ENCODE peak calls at places on chromosomes 5 and 9, in seven cellular contexts. B is endodermal cell; H is lung; A is prostate gland; Z is CD8-positive, alpha-beta T cell; I is GM23338; R is bronchial epithelial cell. E is an unnamed sample.

GRCh38 chr5:172775326-172776234 is 4.6 kb upstream of the DUSP1 start:
- DNase-seq in Z (no peak), H (peak; percentile 95), R (peak; percentile 98), I (no peak), B (no peak), A (peak; percentile 90), E (peak; percentile 96)

GRCh38 chr5:96538831-96539250 is 105.8 kb upstream of the PCSK1 start:
- DNase-seq in H (no peak), I (no peak), A (no peak), Z (no peak), B (no peak), R (no peak), E (no peak)

GRCh38 chr5:170168002-170168401 is 62.3 kb downstream of the FOXI1 start:
- DNase-seq in H (no peak), R (no peak), Z (no peak), I (no peak), A (no peak), B (no peak), E (no peak)

GRCh38 chr5:147410496-147411395 is 99.1 kb downstream of the DPYSL3 start:
- DNase-seq in H (no peak), Z (no peak), I (no peak), B (no peak), A (no peak), R (no peak), E (no peak)

GRCh38 chr9:121819511-121820231 is 168.2 kb downstream of the DAB2IP start:
- DNase-seq in Z (no peak), A (no peak), H (no peak), B (peak; percentile 79), I (peak; percentile 62), R (peak; percentile 84), E (no peak)

GRCh38 chr9:117622347-117622746 is 81.9 kb upstream of the TLR4 start:
- DNase-seq in B (no peak), A (no peak), I (peak; percentile 50), H (no peak), R (no peak), Z (no peak), E (no peak)

GRCh38 chr5:40233268-40233667 is 446.4 kb upstream of the PTGER4 start:
- DNase-seq in I (no peak), H (no peak), A (no peak), R (peak; percentile 23), B (no peak), Z (no peak), E (no peak)

GRCh38 chr9:33350310-33350709 is 52.1 kb downstream of the AQP7 start:
- DNase-seq in I (no peak), R (peak; percentile 82), H (no peak), Z (no peak), B (no peak), A (no peak), E (no peak)

GRCh38 chr5:154857091-154857533 is 1.3 kb upstream of the CNOT8 start:
- DNase-seq in Z (no peak), B (no peak), R (peak; percentile 39), I (peak; percentile 69), A (peak; percentile 19), H (no peak), E (peak; percentile 97)

GRCh38 chr5:172150514-172151425 is 37.3 kb downstream of the STK10 start:
- DNase-seq in H (peak; percentile 59), R (no peak), I (no peak), B (no peak), A (no peak), Z (peak; percentile 57), E (peak; percentile 90)

GRCh38 chr5:154779105-154779504 is 23.9 kb downstream of the LARP1 start:
- DNase-seq in A (no peak), R (peak; percentile 93), I (no peak), H (no peak), B (no peak), Z (no peak), E (no peak)

GRCh38 chr9:70805953-70806352 is 315.5 kb downstream of the TRPM3 start:
- DNase-seq in H (no peak), B (no peak), Z (no peak), A (peak; percentile 15), R (no peak), I (no peak), E (no peak)

GRCh38 chr5:25604682-25605081 is 959.9 kb upstream of the CDH10 start:
- DNase-seq in I (no peak), A (no peak), Z (no peak), R (no peak), H (no peak), B (no peak), E (no peak)
- H3K4me3 ChIP-seq in I (no peak overlapping the region), A (no peak overlapping the region), Z (no peak overlapping the region), R (no peak overlapping the region), H (no peak overlapping the region), B (no peak overlapping the region), E (no peak overlapping the region)

GRCh38 chr5:67166460-67166871 is 30.1 kb downstream of the CD180 start:
- DNase-seq in A (no peak), H (peak; percentile 66), Z (peak; percentile 83), R (no peak), B (no peak), I (no peak), E (peak; percentile 92)
- TF ChIP-seq CTCF in A (no peak), H (no peak), Z (peak; percentile 20), R (no peak), B (peak; percentile 52), I (no peak), E (no peak)

GRCh38 chr5:100905259-100905914 is 2.3 kb upstream of the ST8SIA4 start:
- DNase-seq in A (no peak), H (no peak), Z (peak; percentile 48), I (no peak), R (no peak), B (no peak), E (no peak)

GRCh38 chr5:100903036-100903887 is at the start of gene ST8SIA4:
- DNase-seq in R (peak; percentile 63), I (peak; percentile 91), Z (peak; percentile 92), A (peak; percentile 36), B (peak; percentile 95), H (peak; percentile 81), E (peak; percentile 95)

GRCh38 chr5:100901851-100902341 is 1.2 kb downstream of the ST8SIA4 start:
- DNase-seq in H (peak; percentile 54), B (peak; percentile 68), Z (peak; percentile 72), A (no peak), R (peak; percentile 18), I (peak; percentile 2), E (peak; percentile 50)

GRCh38 chr5:100902406-100903035 is 561 bp downstream of the ST8SIA4 start:
- DNase-seq in H (no peak), B (peak; percentile 73), A (no peak), R (no peak), Z (peak; percentile 53), I (peak; percentile 61), E (no peak)

GRCh38 chr5:100904259-100904822 is 1.3 kb upstream of the ST8SIA4 start:
- DNase-seq in I (peak; percentile 39), A (no peak), B (peak; percentile 60), R (no peak), H (peak; percentile 32), Z (peak; percentile 59), E (peak; percentile 81)
- H3K4me3 ChIP-seq in I (peak overlapping the region; percentile 73), A (no peak overlapping the region), B (peak overlapping the region; percentile 91), R (no peak overlapping the region), H (peak overlapping the region; percentile 35), Z (peak overlapping the region; percentile 72), E (peak overlapping the region; percentile 0)

GRCh38 chr5:35229076-35230042 is 928 bp downstream of the PRLR start:
- DNase-seq in R (no peak), A (peak; percentile 22), Z (no peak), H (peak; percentile 54), B (peak; percentile 93), I (peak; percentile 87), E (peak; percentile 85)
- TF ChIP-seq CTCF in R (no peak), A (no peak), Z (no peak), H (no peak), B (peak; percentile 75), I (peak; percentile 51), E (no peak)

GRCh38 chr9:130054820-130055219 is 1.1 kb downstream of the GPR107 start:
- DNase-seq in A (no peak), B (no peak), H (no peak), R (no peak), I (no peak), Z (no peak), E (no peak)

GRCh38 chr9:130054428-130054786 is 701 bp downstream of the GPR107 start:
- DNase-seq in R (no peak), B (no peak), Z (no peak), I (no peak), H (no peak), A (no peak), E (no peak)

GRCh38 chr9:130053109-130053503 is 600 bp upstream of the GPR107 start:
- DNase-seq in Z (no peak), B (no peak), R (no peak), A (no peak), H (no peak), I (no peak), E (no peak)

GRCh38 chr9:130051855-130052254 is 1.9 kb upstream of the GPR107 start:
- DNase-seq in H (no peak), Z (no peak), I (no peak), A (peak; percentile 64), B (no peak), R (peak; percentile 85), E (peak; percentile 47)

GRCh38 chr9:130053504-130054427 is at the start of gene GPR107:
- DNase-seq in Z (peak; percentile 81), I (peak; percentile 83), H (peak; percentile 83), A (peak; percentile 61), B (peak; percentile 91), R (peak; percentile 43), E (peak; percentile 59)
- H3K4me3 ChIP-seq in Z (peak within 1 kb of the TSS; percentile 99), I (peak within 1 kb of the TSS; percentile 98), H (peak within 1 kb of the TSS; percentile 96), A (peak within 1 kb of the TSS; percentile 95), B (peak within 1 kb of the TSS; percentile 88), R (peak within 1 kb of the TSS; percentile 94), E (peak within 1 kb of the TSS; percentile 100)

DNA sequence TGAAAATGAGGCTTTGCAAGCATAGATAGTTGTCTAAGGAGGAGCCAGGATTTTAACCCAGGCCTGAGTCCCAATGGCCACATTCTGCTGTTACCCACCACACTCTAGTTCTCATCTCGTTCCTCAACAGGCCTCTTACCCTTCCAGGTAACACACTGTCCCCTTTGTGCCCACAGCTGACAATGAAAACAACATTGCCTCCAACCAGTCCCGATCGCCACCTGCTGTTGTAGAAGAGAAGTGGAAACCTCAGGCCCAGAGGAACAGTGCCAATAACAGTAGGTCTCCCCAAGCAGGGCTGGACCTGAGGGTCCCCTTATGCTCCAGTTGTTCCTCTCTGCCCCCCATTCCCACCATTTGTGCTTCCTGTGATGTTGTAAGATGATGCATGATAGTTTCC is 30.4 kb downstream of the AMBP start:
- DNase-seq in H (no peak), Z (no peak), I (peak; percentile 65), R (peak; percentile 8), B (peak; percentile 67), A (no peak), E (no peak)
- TF ChIP-seq CTCF in H (no peak), Z (no peak), I (peak; percentile 47), R (peak; percentile 54), B (peak; percentile 71), A (no peak), E (no peak)